ENCODE peak calls at places on chromosomes 5 and 9, in eight cellular contexts. S is fibroblast of lung, R is heart left ventricle, Y is lung, T is mammary epithelial cell, A is neural progenitor cell, P is BE2C, L is endodermal cell. G is an unnamed sample.
A peak's percentile ranks its signal among the peaks of the same experiment; 100 is the strongest.

GRCh38 chr9:137333016-137333726 is 31.1 kb upstream of the NRARP start:
- DNase-seq in S (no peak), R (no peak), Y (no peak), T (no peak), A (no peak), P (no peak), L (no peak), G (no peak)

GRCh38 chr5:60679816-60680215 is 20.1 kb downstream of the DEPDC1B start:
- DNase-seq in S (no peak), R (no peak), Y (no peak), T (no peak), A (no peak), P (no peak), L (no peak), G (no peak)

GRCh38 chr9:23644906-23645305 is 181.1 kb downstream of the ELAVL2 start:
- DNase-seq in S (no peak), R (no peak), Y (no peak), T (no peak), A (no peak), P (no peak), L (no peak), G (no peak)

GRCh38 chr5:39224196-39224754 is 4.9 kb upstream of the FYB1 start:
- DNase-seq in S (peak; percentile 12), R (peak; percentile 43), Y (no peak), T (peak; percentile 85), A (peak; percentile 33), P (no peak), L (peak; percentile 74), G (no peak)

GRCh38 chr5:10633271-10634049 is 69.6 kb downstream of the ANKRD33B start:
- DNase-seq in S (no peak), R (no peak), Y (no peak), T (no peak), A (no peak), P (no peak), L (no peak), G (no peak)

GRCh38 chr9:87213948-87214347 is 266.6 kb upstream of the GAS1 start:
- DNase-seq in S (no peak), R (no peak), Y (no peak), T (peak; percentile 32), A (no peak), P (no peak), L (no peak), G (no peak)

GRCh38 chr9:123399803-123400378 is 43.9 kb downstream of the CRB2 start:
- DNase-seq in S (no peak), R (no peak), Y (no peak), T (no peak), A (peak; percentile 50), P (peak; percentile 55), L (peak; percentile 89), G (no peak)

GRCh38 chr5:66144799-66145390 is 795 bp downstream of the SREK1 start:
- DNase-seq in S (no peak), R (no peak), Y (no peak), T (no peak), A (no peak), P (no peak), L (no peak), G (no peak)

GRCh38 chr9:15927131-15927530 is 374.3 kb downstream of the CCDC171 start:
- DNase-seq in S (peak; percentile 44), R (no peak), Y (no peak), T (no peak), A (no peak), P (no peak), L (no peak), G (no peak)

GRCh38 chr5:157142317-157143126 is at the start of gene MED7:
- DNase-seq in S (peak; percentile 100), R (peak; percentile 95), Y (peak; percentile 96), T (peak; percentile 97), A (peak; percentile 97), P (peak; percentile 94), L (peak; percentile 97), G (peak; percentile 97)

GRCh38 chr5:87127426-87127825 is 140.3 kb upstream of the RASA1 start:
- DNase-seq in S (peak; percentile 24), R (no peak), Y (no peak), T (peak; percentile 81), A (no peak), P (no peak), L (no peak), G (no peak)

GRCh38 chr9:124320062-124320973 is 62.6 kb downstream of the NEK6 start:
- DNase-seq in S (peak; percentile 68), R (peak; percentile 76), Y (peak; percentile 74), T (peak; percentile 30), A (peak; percentile 80), P (peak; percentile 84), L (peak; percentile 95), G (peak; percentile 81)

GRCh38 chr5:14223372-14223771 is 80.2 kb downstream of the TRIO start:
- DNase-seq in S (no peak), R (no peak), Y (no peak), T (no peak), A (no peak), P (no peak), L (no peak), G (no peak)
- H3K4me1 ChIP-seq in S (peaks cover 8% of the 10 kb centered on the region), R (peaks cover 32% of the 10 kb centered on the region), Y (peaks cover 25% of the 10 kb centered on the region), T (peaks cover 7% of the 10 kb centered on the region), A (peaks cover 50% of the 10 kb centered on the region), P (peaks cover 2% of the 10 kb centered on the region), L (no peaks in the 10 kb centered on the region), G (no peaks in the 10 kb centered on the region)

GRCh38 chr9:113798062-113799030 is 77.8 kb upstream of the ZNF618 start:
- DNase-seq in S (peak; percentile 19), R (no peak), Y (no peak), T (no peak), A (no peak), P (no peak), L (no peak), G (no peak)

GRCh38 chr9:113794721-113795120 is 81.4 kb upstream of the ZNF618 start:
- DNase-seq in S (no peak), R (no peak), Y (no peak), T (no peak), A (no peak), P (no peak), L (no peak), G (no peak)

GRCh38 chr9:113796651-113797426 is 79.3 kb upstream of the ZNF618 start:
- DNase-seq in S (no peak), R (no peak), Y (no peak), T (no peak), A (no peak), P (no peak), L (no peak), G (no peak)

GRCh38 chr9:113793558-113793957 is 82.6 kb upstream of the ZNF618 start:
- DNase-seq in S (no peak), R (no peak), Y (no peak), T (no peak), A (no peak), P (no peak), L (no peak), G (no peak)

DNA sequence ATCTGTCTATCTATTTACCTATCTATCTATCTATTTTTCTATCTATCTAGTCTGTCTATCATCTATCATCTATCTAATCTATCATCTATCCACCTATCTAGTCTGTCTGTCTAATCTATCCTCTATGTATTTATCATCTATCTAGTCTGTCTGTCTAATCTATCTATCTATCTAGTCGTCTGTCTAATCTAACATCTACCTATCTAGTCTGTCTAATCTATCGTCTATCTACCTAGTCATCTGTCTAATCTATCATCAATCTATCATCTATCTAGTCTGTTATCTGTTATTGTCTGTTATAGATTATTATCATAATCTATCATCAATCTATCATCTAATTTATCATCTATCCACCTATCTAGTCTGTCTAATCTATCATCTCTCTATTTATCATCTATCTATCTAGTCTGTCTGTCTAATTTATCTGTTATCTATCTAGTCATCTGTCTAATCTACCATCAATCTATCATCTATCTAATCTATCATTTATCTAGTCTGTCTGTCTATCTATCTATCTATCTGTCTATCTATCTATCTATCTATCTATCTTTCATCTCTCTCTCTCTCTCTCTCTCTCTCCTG is 80.2 kb upstream of the ZNF618 start:
- DNase-seq in S (no peak), R (no peak), Y (no peak), T (no peak), A (no peak), P (no peak), L (no peak), G (no peak)
- H3K27me3 ChIP-seq in S (peaks cover 24% of the 10 kb centered on the region), R (no peaks in the 10 kb centered on the region), Y (no peaks in the 10 kb centered on the region), T (peaks cover 4% of the 10 kb centered on the region), A (no peaks in the 10 kb centered on the region), P (no peaks in the 10 kb centered on the region), L (no peaks in the 10 kb centered on the region), G (no peaks in the 10 kb centered on the region)

GRCh38 chr5:28779161-28779754 is 1740.9 kb upstream of the CDH9 start:
- DNase-seq in S (no peak), R (no peak), Y (no peak), T (peak; percentile 1), A (peak; percentile 26), P (peak; percentile 27), L (no peak), G (no peak)
- TF ChIP-seq CTCF in S (no peak), R (no peak), Y (no peak), T (no peak), A (peak; percentile 46), P (peak; percentile 75), L (peak; percentile 80), G (no peak)

GRCh38 chr9:131736440-131736839 is 3.4 kb downstream of the RAPGEF1 start:
- DNase-seq in S (no peak), R (peak; percentile 21), Y (no peak), T (no peak), A (no peak), P (no peak), L (no peak), G (no peak)

GRCh38 chr9:131734165-131734610 is 5.7 kb downstream of the RAPGEF1 start:
- DNase-seq in S (no peak), R (peak; percentile 47), Y (peak; percentile 61), T (peak; percentile 33), A (no peak), P (peak; percentile 61), L (no peak), G (no peak)

GRCh38 chr9:131733601-131734061 is 6.2 kb downstream of the RAPGEF1 start:
- DNase-seq in S (peak; percentile 94), R (peak; percentile 45), Y (no peak), T (peak; percentile 98), A (no peak), P (peak; percentile 78), L (peak; percentile 54), G (no peak)

GRCh38 chr9:131734781-131735180 is 5.1 kb downstream of the RAPGEF1 start:
- DNase-seq in S (no peak), R (no peak), Y (no peak), T (no peak), A (no peak), P (peak; percentile 30), L (no peak), G (no peak)

DNA sequence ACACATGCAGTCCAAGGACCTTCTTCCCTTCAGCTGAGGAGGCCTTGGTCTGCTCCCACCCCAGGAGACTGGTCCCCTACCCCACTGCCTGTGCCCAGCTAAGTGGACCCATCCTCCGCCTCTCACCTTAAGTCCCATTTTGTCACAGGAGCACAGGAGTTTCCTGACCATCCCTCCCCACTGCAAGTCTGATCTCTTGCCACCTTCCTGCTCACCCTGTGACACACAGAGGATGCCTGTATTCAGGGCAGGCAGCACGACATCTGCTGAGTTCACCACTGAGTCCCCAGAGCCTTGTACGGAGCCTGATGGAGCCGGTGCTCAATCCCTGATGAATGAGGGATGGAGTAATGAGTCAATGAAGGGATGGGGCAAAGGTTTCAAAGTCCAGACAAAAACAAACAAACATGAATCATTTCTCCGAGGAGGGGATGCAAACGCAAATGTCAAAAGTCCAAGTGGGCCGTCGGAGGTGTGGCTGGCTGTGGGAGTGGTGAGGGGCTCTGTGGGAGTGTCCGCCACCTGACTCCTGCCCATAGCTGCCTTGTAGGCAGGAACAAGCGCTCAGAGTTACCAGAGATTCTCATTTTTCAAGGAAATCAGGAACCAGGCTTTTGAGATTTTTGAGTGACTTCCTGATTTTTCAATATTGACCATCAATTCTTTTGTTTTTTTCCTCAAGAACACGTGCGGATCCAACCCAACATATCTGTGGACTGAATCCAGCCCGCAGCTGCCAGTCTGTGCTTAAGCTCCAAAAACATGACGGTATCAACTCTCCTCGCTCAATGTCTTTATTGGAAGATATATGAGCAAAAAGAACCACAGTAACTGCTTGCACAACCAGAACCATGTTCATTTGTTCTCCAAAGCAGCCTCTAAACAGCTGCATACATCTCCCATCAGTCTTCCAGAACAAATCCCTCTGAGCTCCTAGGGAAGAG is 4.4 kb downstream of the RAPGEF1 start:
- DNase-seq in S (no peak), R (peak; percentile 20), Y (no peak), T (no peak), A (no peak), P (no peak), L (no peak), G (no peak)
- H3K4me1 ChIP-seq in S (peaks cover 37% of the 10 kb centered on the region), R (peaks cover 42% of the 10 kb centered on the region), Y (peaks cover 41% of the 10 kb centered on the region), T (peaks cover 55% of the 10 kb centered on the region), A (peaks cover 6% of the 10 kb centered on the region), P (peaks cover 18% of the 10 kb centered on the region), L (peaks cover 4% of the 10 kb centered on the region), G (no peaks in the 10 kb centered on the region)

G was measured in right atrium auricular region.